ENCODE peak calls at places on chromosomes 16 and 17, in six cellular contexts. B is WERI-Rb-1; O is T-helper 17 cell; F is stimulated activated CD4-positive, alpha-beta T cell treated with anti-CD3 and anti-CD28 coated beads, Interleukin-4, amount 100 ng/mL, for 1 hour; G is LoVo; J is skeletal muscle cell. K is an unnamed sample.

GRCh38 chr17:31824771-31825360 is 34.2 kb downstream of the COPRS start:
- DNase-seq in F (no peak), G (no peak), B (no peak), J (no peak), O (no peak), K (no peak)

GRCh38 chr16:58027341-58028167 is 2.0 kb downstream of the MMP15 start:
- DNase-seq in F (no peak), B (peak), O (no peak), J (no peak), G (peak), K (no peak)

GRCh38 chr17:17783825-17784598 is 52.8 kb downstream of the SREBF1 start:
- DNase-seq in B (peak), F (peak), G (no peak), O (no peak), J (peak), K (peak)

GRCh38 chr17:33292981-33293867 is at the start of gene ASIC2:
- DNase-seq in G (no peak), F (no peak), J (no peak), B (peak), O (no peak), K (no peak)

GRCh38 chr16:1539720-1540555 is 6.5 kb downstream of the TMEM204 start:
- DNase-seq in O (no peak), J (no peak), F (no peak), G (no peak), B (no peak), K (no peak)

GRCh38 chr17:50943575-50943933 is 77.4 kb upstream of the TOB1 start:
- DNase-seq in F (no peak), B (peak), O (no peak), G (no peak), J (no peak), K (peak)

GRCh38 chr17:68511671-68512246 is 471 bp upstream of the PRKAR1A start:
- DNase-seq in B (peak), J (peak), O (peak), G (peak), F (peak), K (peak)

GRCh38 chr17:75288784-75289121 is 480 bp downstream of the SLC25A19 start:
- DNase-seq in O (peak), G (peak), F (no peak), J (no peak), B (peak), K (peak)

GRCh38 chr17:6986676-6987075 is 9.2 kb upstream of the ALOX12 start:
- DNase-seq in F (no peak), B (no peak), O (no peak), J (no peak), G (no peak), K (no peak)

GRCh38 chr17:65743313-65743665 is 181.8 kb upstream of the AXIN2 start:
- DNase-seq in B (no peak), O (no peak), G (no peak), F (no peak), J (no peak), K (no peak)

GRCh38 chr17:64357191-64357981 is 33.3 kb downstream of the PECAM1 start:
- DNase-seq in O (no peak), J (peak), B (peak), G (no peak), F (no peak), K (no peak)

GRCh38 chr17:17739388-17740066 is 58.3 kb downstream of the RAI1 start:
- DNase-seq in F (no peak), O (no peak), J (no peak), G (no peak), B (peak), K (no peak)

GRCh38 chr17:65121916-65122821 is 15.0 kb upstream of the RGS9 start:
- DNase-seq in J (no peak), G (no peak), F (peak), B (no peak), O (no peak), K (peak)

GRCh38 chr16:3610698-3611144 is 685 bp downstream of the SLX4 start:
- DNase-seq in F (no peak), J (no peak), B (no peak), O (no peak), G (no peak), K (no peak)

GRCh38 chr16:83400234-83400633 is 407.5 kb upstream of the HSBP1 start:
- DNase-seq in F (no peak), B (no peak), O (no peak), J (no peak), G (no peak), K (no peak)

GRCh38 chr16:85332175-85332574 is 219.9 kb upstream of the CIBAR2 start:
- DNase-seq in F (no peak), G (no peak), O (no peak), J (no peak), B (no peak), K (no peak)

GRCh38 chr16:76081936-76082335 is 195.3 kb upstream of the CNTNAP4 start:
- DNase-seq in F (no peak), J (no peak), O (no peak), B (no peak), G (no peak), K (no peak)

GRCh38 chr17:17062866-17063265 is 20.6 kb downstream of the MPRIP start:
- DNase-seq in O (no peak), J (no peak), G (no peak), F (no peak), B (no peak), K (no peak)

GRCh38 chr17:33366998-33367397 is 73.9 kb upstream of the ASIC2 start:
- DNase-seq in G (no peak), B (no peak), J (no peak), F (no peak), O (no peak), K (no peak)

GRCh38 chr16:31354394-31355291 is at the start of gene ITGAX:
- DNase-seq in F (peak), O (no peak), G (peak), J (peak), B (no peak), K (peak)

GRCh38 chr17:66373944-66374817 is 71.8 kb downstream of the PRKCA start:
- DNase-seq in B (no peak), G (no peak), J (no peak), O (peak), F (peak), K (peak)

GRCh38 chr16:77290451-77291110 is 91.4 kb downstream of the SYCE1L start:
- DNase-seq in J (no peak), F (no peak), O (no peak), B (no peak), G (no peak), K (no peak)

GRCh38 chr16:27665881-27666280 is 115.9 kb downstream of the KATNIP start:
- DNase-seq in J (no peak), F (no peak), O (no peak), G (no peak), B (no peak), K (no peak)